ENCODE peak calls at places on chromosomes 7 and 10, in seven cellular contexts. I, C, X, V, M, Y and F are unnamed samples.

GRCh38 chr10:70106958-70107791 is 25.4 kb downstream of the AIFM2 start:
- DNase-seq in I (peak; percentile 16), M (no peak), X (peak; percentile 25), Y (no peak), V (peak; percentile 70), C (no peak), F (no peak)

GRCh38 chr7:46153951-46154787 is 233.1 kb upstream of the IGFBP3 start:
- DNase-seq in C (no peak), X (peak; percentile 74), I (peak; percentile 45), M (no peak), Y (peak; percentile 99), V (peak; percentile 49), F (peak; percentile 50)

GRCh38 chr10:132466520-132467463 is 69.8 kb downstream of the PWWP2B start:
- DNase-seq in C (peak; percentile 68), V (no peak), M (no peak), X (no peak), Y (no peak), I (no peak), F (no peak)

GRCh38 chr7:47040795-47041194 is 541.1 kb downstream of the TNS3 start:
- DNase-seq in M (no peak), C (no peak), X (no peak), V (no peak), Y (no peak), I (no peak), F (no peak)

GRCh38 chr7:141238546-141239218 is 164.8 kb downstream of the TMEM178B start:
- DNase-seq in V (no peak), M (no peak), X (no peak), Y (no peak), I (no peak), C (no peak), F (no peak)

GRCh38 chr7:67573639-67574038 is 577.0 kb downstream of the TYW1 start:
- DNase-seq in I (no peak), M (no peak), X (no peak), V (no peak), Y (no peak), C (no peak), F (no peak)

GRCh38 chr10:5927306-5927705 is 37.3 kb downstream of the FBH1 start:
- DNase-seq in X (peak; percentile 2), I (peak; percentile 95), M (no peak), V (no peak), C (no peak), Y (no peak), F (peak; percentile 84)

GRCh38 chr7:21819048-21819447 is 126.7 kb downstream of the CDCA7L start:
- DNase-seq in Y (no peak), M (no peak), I (no peak), V (no peak), X (no peak), C (no peak), F (no peak)

GRCh38 chr10:69491611-69492010 is 40.3 kb downstream of the TSPAN15 start:
- DNase-seq in I (no peak), Y (no peak), C (no peak), X (no peak), V (no peak), M (no peak), F (no peak)

GRCh38 chr10:119246862-119247549 is 39.6 kb downstream of the GRK5 start:
- DNase-seq in Y (no peak), X (peak; percentile 44), V (no peak), C (no peak), M (no peak), I (peak; percentile 89), F (peak; percentile 95)

GRCh38 chr10:62735464-62736188 is 68.9 kb upstream of the ADO start:
- DNase-seq in I (peak; percentile 62), Y (peak; percentile 50), M (no peak), V (no peak), X (peak; percentile 99), C (no peak), F (peak; percentile 17)

GRCh38 chr10:11793762-11794479 is 29.2 kb upstream of the PROSER2 start:
- DNase-seq in C (no peak), X (peak; percentile 89), V (peak; percentile 95), Y (peak; percentile 40), I (peak; percentile 65), M (no peak), F (peak; percentile 30)
- H3K9ac ChIP-seq in C (no peak overlapping the region), X (peak overlapping the region; percentile 61), V (no peak overlapping the region), Y (no peak overlapping the region), I (no peak overlapping the region), M (no peak overlapping the region), F (no peak overlapping the region)

GRCh38 chr10:13162013-13162364 is 631 bp downstream of the MCM10 start:
- DNase-seq in V (peak; percentile 34), Y (no peak), C (no peak), X (no peak), I (peak; percentile 57), M (no peak), F (peak; percentile 4)
- H3K9ac ChIP-seq in V (peak overlapping the region; percentile 80), Y (peak overlapping the region; percentile 71), C (no peak overlapping the region), X (peak overlapping the region; percentile 89), I (peak overlapping the region; percentile 69), M (no peak overlapping the region), F (no peak overlapping the region)

DNA sequence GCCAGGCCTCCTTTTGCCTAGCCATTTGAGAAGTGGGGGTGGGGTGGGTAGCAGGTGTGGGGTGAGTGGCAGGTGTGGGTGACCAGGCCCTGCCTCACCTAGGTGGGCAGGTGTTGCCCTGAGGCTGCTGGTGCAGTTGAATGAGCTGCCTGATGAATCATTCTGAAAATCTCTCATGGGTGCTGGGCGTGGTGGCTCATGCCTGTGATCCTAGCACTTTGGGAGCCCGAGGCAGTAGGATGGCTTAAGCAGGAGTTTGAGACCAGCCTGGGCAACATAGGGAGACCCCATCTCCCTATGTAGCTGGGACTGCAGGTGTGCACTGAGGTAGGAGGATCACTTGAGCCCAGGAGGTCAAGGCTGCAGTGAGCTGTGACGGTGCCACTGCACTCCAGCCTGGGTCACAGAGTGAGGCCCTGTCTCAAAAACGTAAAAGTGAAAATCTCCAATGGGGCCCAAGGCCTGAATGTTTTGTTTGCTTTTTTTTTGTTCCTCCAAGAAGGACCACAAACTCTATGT is 17.7 kb downstream of the TSPAN14 start:
- DNase-seq in V (no peak), I (no peak), X (no peak), Y (peak; percentile 98), C (peak; percentile 89), M (no peak), F (no peak)
- H3K9ac ChIP-seq in V (no peak overlapping the region), I (no peak overlapping the region), X (no peak overlapping the region), Y (peak overlapping the region; percentile 54), C (no peak overlapping the region), M (no peak overlapping the region), F (peak overlapping the region; percentile 47)

GRCh38 chr7:14207711-14208110 is 218.2 kb upstream of the ETV1 start:
- DNase-seq in C (no peak), Y (no peak), I (no peak), V (no peak), M (no peak), X (no peak), F (no peak)
- H3K9ac ChIP-seq in C (no peak overlapping the region), Y (no peak overlapping the region), I (no peak overlapping the region), V (no peak overlapping the region), M (no peak overlapping the region), X (no peak overlapping the region), F (no peak overlapping the region)

GRCh38 chr7:3302681-3303320 is 1.7 kb downstream of the SDK1 start:
- DNase-seq in C (no peak), M (no peak), V (no peak), I (no peak), Y (no peak), X (no peak), F (no peak)

GRCh38 chr7:3301831-3302618 is 973 bp downstream of the SDK1 start:
- DNase-seq in V (peak; percentile 75), Y (no peak), M (no peak), X (peak; percentile 39), I (peak; percentile 35), C (no peak), F (peak; percentile 55)

GRCh38 chr7:3300651-3301471 is at the start of gene SDK1:
- DNase-seq in V (peak; percentile 96), C (peak; percentile 97), M (peak; percentile 89), I (peak; percentile 84), Y (peak; percentile 80), X (peak; percentile 83), F (peak; percentile 95)

GRCh38 chr7:3301472-3301778 is 373 bp downstream of the SDK1 start:
- DNase-seq in X (no peak), M (no peak), C (no peak), V (no peak), I (peak; percentile 13), Y (no peak), F (peak; percentile 37)

DNA sequence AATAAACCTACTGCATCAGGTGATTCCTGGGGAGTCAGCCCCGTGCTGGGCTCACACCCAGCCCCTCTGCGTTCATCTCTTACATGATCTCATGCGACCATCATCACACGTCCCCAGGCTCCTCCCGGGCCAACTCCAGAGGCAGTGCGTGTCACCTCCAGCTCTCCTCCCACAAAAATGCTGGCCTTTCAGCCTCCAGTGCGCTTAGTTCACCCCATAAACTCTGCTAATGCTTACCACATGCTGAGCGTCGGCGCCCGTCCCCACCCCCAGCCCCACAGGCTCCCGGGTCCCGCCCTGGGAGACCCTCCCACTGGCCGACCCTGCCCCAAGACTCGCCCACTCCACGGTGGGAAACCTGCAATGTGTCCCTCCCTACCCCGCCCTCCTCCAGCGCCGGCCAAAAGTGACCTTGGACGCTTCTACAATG is 816 bp upstream of the SDK1 start:
- DNase-seq in X (peak; percentile 4), I (peak; percentile 6), V (peak; percentile 66), M (no peak), Y (no peak), C (peak; percentile 75), F (no peak)
- H3K9ac ChIP-seq in X (no peak overlapping the region), I (no peak overlapping the region), V (peak overlapping the region; percentile 56), M (peak overlapping the region; percentile 50), Y (no peak overlapping the region), C (no peak overlapping the region), F (peak overlapping the region; percentile 51)

DNA sequence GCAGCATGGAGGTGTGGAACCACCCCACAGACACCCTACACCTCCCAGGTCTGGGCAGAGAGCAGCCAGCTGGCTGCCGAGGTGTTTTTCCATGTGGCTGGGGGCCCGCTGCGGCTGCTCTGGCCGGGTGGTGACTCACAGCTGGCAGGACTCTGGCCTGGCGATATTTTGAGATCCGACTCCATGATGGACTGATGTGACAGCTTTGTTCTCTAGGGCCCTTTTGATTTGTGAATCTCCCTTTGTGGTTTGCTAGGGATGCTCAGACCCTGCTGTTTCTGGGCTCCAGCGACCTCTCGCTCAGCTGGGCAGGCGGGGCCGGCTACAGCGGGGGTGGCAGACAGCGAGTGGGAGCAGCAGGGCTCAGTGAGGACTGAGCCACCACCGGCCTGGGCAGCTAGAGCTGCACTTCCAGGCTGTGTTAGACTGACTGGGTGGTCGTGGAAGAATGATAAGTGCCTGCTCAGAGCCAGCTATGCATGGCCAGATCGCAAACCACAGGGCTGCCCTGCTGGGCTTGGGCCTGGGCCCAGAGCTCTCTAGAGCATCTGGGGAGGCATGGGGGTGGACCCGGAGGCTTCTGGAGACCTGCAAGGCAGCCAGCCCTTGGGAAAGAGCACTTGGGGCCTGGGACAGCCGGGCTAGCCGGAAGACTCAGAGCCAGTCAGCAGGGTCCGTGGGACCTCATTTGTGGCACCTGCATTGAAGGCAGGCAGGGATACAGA is 46.2 kb upstream of the GDF10 start:
- DNase-seq in M (no peak), V (peak; percentile 18), Y (no peak), X (no peak), C (no peak), I (peak; percentile 70), F (no peak)
- H3K9ac ChIP-seq in M (no peak overlapping the region), V (no peak overlapping the region), Y (no peak overlapping the region), X (no peak overlapping the region), C (no peak overlapping the region), I (no peak overlapping the region), F (no peak overlapping the region)